ENCODE peak calls at places on chromosome 11, in eight cellular contexts. B is sigmoid colon; W is right atrium auricular region; X is CD8-positive, alpha-beta T cell; I is fibroblast of lung; F is pancreas; C is AG04450; Z is ovary. N is an unnamed sample.

GRCh38 chr11:105489431-105489830 is 120.4 kb upstream of the GRIA4 start:
- DNase-seq in B (no peak), F (no peak), I (peak), Z (no peak), X (no peak), C (no peak), W (no peak), N (peak)

GRCh38 chr11:40384991-40385390 is 1074.5 kb downstream of the LRRC4C start:
- DNase-seq in B (no peak), I (peak), X (no peak), C (no peak), W (no peak), F (no peak), Z (no peak), N (no peak)

GRCh38 chr11:134524876-134525845 is 113.1 kb upstream of the B3GAT1 start:
- DNase-seq in C (no peak), W (no peak), Z (no peak), B (peak), I (no peak), X (no peak), F (no peak), N (no peak)

GRCh38 chr11:20355221-20356219 is 8.0 kb upstream of the HTATIP2 start:
- DNase-seq in W (no peak), C (no peak), F (no peak), I (peak), B (no peak), X (peak), Z (no peak), N (peak)

GRCh38 chr11:125287467-125288232 is 123.1 kb downstream of the PKNOX2 start:
- DNase-seq in W (no peak), C (no peak), Z (peak), X (no peak), B (peak), F (no peak), I (peak), N (peak)

GRCh38 chr11:63840356-63841060 is 1.6 kb downstream of the MARK2 start:
- DNase-seq in C (no peak), Z (no peak), F (no peak), I (no peak), W (no peak), B (no peak), X (no peak), N (peak)

GRCh38 chr11:91299980-91300379 is 924.6 kb upstream of the FAT3 start:
- DNase-seq in W (no peak), C (no peak), X (no peak), B (no peak), I (peak), Z (no peak), F (no peak), N (no peak)

GRCh38 chr11:69234740-69235710 is 58.9 kb upstream of the MYEOV start:
- DNase-seq in Z (no peak), C (no peak), W (peak), B (peak), X (no peak), F (no peak), I (no peak), N (no peak)

GRCh38 chr11:44568706-44569473 is 3.4 kb downstream of the CD82 start:
- DNase-seq in X (peak), C (peak), F (peak), Z (peak), W (peak), B (peak), I (peak), N (peak)

GRCh38 chr11:76835030-76835429 is 25.7 kb upstream of the ACER3 start:
- DNase-seq in W (no peak), F (no peak), Z (no peak), C (no peak), B (no peak), I (no peak), X (no peak), N (no peak)

GRCh38 chr11:12625438-12626071 is 48.7 kb upstream of the TEAD1 start:
- DNase-seq in B (no peak), Z (no peak), C (peak), W (no peak), I (peak), F (no peak), X (no peak), N (peak)

GRCh38 chr11:2708757-2709281 is 9.0 kb upstream of the KCNQ1OT1 start:
- DNase-seq in Z (peak), C (peak), X (no peak), I (peak), W (no peak), F (no peak), B (peak), N (peak)

GRCh38 chr11:126229782-126230540 is 18.4 kb downstream of the FAM118B start:
- DNase-seq in B (no peak), X (no peak), W (no peak), Z (no peak), C (peak), I (peak), F (no peak), N (peak)

GRCh38 chr11:102267602-102268001 is 49.7 kb upstream of the BIRC3 start:
- DNase-seq in I (peak), F (no peak), W (no peak), X (no peak), Z (no peak), C (no peak), B (no peak), N (peak)

GRCh38 chr11:131764126-131764525 is 393.7 kb downstream of the NTM start:
- DNase-seq in X (no peak), C (no peak), W (no peak), F (no peak), I (no peak), Z (no peak), B (no peak), N (no peak)

GRCh38 chr11:79466411-79466810 is 25.6 kb upstream of the TENM4 start:
- DNase-seq in I (peak), W (no peak), C (peak), X (no peak), F (no peak), Z (no peak), B (no peak), N (peak)

GRCh38 chr11:67351275-67352005 is 1.9 kb downstream of the POLD4 start:
- DNase-seq in X (peak), W (no peak), Z (peak), I (peak), C (peak), F (peak), B (peak), N (peak)

GRCh38 chr11:8698917-8699441 is 16.4 kb downstream of the RPL27A start:
- DNase-seq in Z (no peak), W (no peak), C (no peak), F (no peak), B (peak), I (no peak), X (no peak), N (no peak)

GRCh38 chr11:2197771-2198520 is 26.3 kb upstream of the TH start:
- DNase-seq in Z (no peak), I (no peak), C (no peak), W (no peak), B (no peak), X (peak), F (no peak), N (no peak)

GRCh38 chr11:68976563-68976962 is 4.2 kb downstream of the MRGPRD start:
- DNase-seq in F (no peak), X (no peak), Z (no peak), B (peak), C (no peak), W (no peak), I (peak), N (peak)

GRCh38 chr11:35419713-35420333 is 465 bp upstream of the SLC1A2 start:
- DNase-seq in B (no peak), I (no peak), W (no peak), X (no peak), Z (no peak), F (no peak), C (no peak), N (no peak)

GRCh38 chr11:18352581-18352980 is 30.2 kb downstream of the GTF2H1 start:
- DNase-seq in B (no peak), W (no peak), X (no peak), Z (no peak), F (no peak), I (no peak), C (no peak), N (peak)

GRCh38 chr11:1988667-1989317 is 8.8 kb downstream of the H19 start:
- DNase-seq in F (no peak), I (no peak), W (peak), X (no peak), Z (peak), B (peak), C (no peak), N (no peak)

GRCh38 chr11:2268911-2269600 is 1.3 kb downstream of the ASCL2 start:
- DNase-seq in F (peak), I (peak), C (no peak), X (peak), Z (peak), W (peak), B (no peak), N (peak)

GRCh38 chr11:57343825-57344224 is 5.7 kb downstream of the P2RX3 start:
- DNase-seq in W (no peak), B (no peak), C (no peak), Z (no peak), F (no peak), I (no peak), X (no peak), N (no peak)

GRCh38 chr11:86798988-86799387 is 1.4 kb upstream of the PRSS23 start:
- DNase-seq in F (no peak), X (no peak), B (no peak), W (no peak), Z (no peak), C (peak), I (peak), N (peak)

GRCh38 chr11:98940913-98941312 is 79.8 kb upstream of the CNTN5 start:
- DNase-seq in X (no peak), W (no peak), B (no peak), F (no peak), Z (no peak), C (no peak), I (no peak), N (no peak)

GRCh38 chr11:12091957-12092558 is 18.3 kb upstream of the MICAL2 start:
- DNase-seq in Z (no peak), B (no peak), X (no peak), C (no peak), I (no peak), F (no peak), W (no peak), N (no peak)

DNA sequence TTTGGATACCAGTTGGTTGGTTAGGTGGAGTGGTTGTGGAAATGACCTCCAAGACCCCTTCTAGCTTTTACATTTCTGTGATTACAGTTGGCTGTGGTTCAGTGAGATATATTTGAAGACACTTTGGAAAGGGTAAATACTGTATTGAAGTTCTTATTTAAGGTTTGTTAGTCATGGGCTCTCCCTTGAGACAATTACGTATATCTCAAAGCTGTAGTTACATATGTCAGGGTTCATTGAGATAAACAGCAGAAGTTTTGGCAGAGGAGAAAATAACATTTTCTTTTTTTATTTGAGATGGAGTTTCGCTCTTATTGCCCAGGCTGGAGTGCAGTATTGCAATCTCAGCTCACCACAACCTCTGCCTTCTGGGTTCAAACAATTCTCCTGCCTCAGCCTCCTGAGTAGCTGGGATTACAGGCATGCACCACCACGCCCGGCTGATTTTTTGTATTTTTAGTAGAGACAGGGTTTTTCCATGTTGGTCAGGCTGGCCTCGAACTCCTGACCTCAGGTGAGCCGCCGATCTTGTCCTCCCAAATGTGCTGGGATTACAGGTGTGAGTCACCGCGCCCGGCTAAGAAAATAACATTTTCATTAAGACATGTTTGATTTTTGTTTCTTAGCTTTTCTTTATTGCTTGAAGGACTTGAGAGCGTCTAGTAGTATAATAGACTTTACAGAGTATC is 1.9 kb downstream of the RNF121 start:
- DNase-seq in X (no peak), W (no peak), I (no peak), F (no peak), C (no peak), Z (no peak), B (no peak), N (peak)
- H3K4me3 ChIP-seq in X (no peak), W (no peak), I (peak), F (no peak), C (no peak), Z (no peak), B (no peak), N (peak)

DNA sequence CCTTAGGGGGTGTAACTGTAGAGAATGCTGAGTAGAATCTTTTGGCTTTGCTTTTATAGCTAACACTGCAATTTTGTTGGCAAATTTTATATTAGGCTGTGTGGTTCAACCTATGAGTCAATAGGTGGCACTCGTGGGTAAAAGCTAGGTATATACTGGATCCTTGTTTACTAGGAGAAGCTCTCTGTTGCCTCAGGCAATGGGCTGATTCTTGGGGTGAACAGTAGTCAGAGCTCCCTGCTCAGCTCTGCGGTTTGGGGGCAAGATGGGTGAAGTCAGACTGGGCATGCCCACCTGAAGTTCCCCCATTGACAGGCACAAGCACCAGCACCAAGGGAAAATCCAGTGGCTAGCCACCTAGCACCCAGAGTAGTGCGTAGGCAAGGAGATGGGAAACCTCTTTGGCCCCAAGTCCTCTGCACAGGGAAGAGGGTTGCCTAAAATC is 238.7 kb downstream of the FAM181B start:
- DNase-seq in B (no peak), X (no peak), C (no peak), F (no peak), W (no peak), I (no peak), Z (no peak), N (no peak)
- TF ChIP-seq CTCF in B (no peak), X (no peak), C (peak), F (no peak), W (no peak), I (no peak), Z (no peak), N (no peak)

DNA sequence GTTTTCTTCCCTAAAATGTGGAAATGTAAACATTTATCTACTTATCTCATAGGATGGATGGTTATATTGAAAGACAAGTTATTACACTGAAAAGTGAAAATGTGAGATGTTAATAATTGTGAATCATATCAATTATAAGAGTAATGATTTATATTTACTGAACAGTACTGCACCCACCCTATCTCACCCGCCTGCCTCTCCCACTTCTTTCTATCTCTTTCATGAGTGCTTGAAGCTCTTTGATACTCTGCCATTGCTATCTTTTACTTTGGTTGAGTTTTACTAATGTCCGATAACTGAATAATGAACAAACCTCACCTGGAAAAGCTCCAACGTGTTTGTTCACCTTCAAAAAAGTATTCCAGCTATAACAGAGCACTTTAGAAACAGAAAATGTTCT is 263.0 kb upstream of the UBASH3B start:
- DNase-seq in F (no peak), I (no peak), C (no peak), B (no peak), X (no peak), Z (no peak), W (no peak), N (no peak)
- H3K4me3 ChIP-seq in F (no peak), I (no peak), C (no peak), B (no peak), X (no peak), Z (no peak), W (no peak), N (no peak)

GRCh38 chr11:14973621-14974020 is 1.5 kb upstream of the CALCA start:
- DNase-seq in B (peak), W (no peak), Z (no peak), F (no peak), C (no peak), X (no peak), I (peak), N (peak)
- TF ChIP-seq CTCF in B (no peak), W (no peak), Z (no peak), F (no peak), C (no peak), X (no peak), I (no peak), N (no peak)

DNA sequence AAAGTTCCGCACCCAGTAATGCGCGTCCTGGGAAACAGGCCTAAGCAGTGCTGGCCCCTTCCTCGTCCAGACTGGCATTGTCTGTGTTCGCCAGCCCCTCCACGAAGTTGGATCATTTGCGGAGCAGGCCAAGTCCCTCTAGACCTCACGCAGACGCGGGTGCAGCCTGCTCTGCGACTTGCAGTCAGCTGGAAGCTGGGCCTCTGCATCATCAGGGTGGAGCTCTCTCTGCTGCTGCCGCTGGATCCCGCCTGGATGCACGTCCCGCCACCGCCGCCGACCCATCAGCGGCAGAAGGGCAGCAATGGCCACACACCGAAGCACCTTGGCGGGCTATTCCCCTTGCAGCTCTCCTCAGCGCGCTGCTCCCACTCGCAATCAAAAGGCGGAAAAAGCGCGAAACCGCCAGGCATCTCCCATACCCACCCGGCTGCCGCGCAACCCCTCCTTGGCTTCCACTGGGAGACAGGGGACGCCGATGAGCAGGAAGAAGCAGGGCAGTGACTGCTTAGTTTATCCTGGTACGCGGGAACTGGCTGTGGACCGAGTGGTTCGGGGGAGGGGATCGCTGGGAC is 34.1 kb upstream of the GLYATL1 start:
- DNase-seq in C (no peak), Z (no peak), B (no peak), F (no peak), X (no peak), W (peak), I (peak), N (peak)
- H3K4me3 ChIP-seq in C (peak), Z (no peak), B (peak), F (no peak), X (no peak), W (peak), I (peak), N (peak)

DNA sequence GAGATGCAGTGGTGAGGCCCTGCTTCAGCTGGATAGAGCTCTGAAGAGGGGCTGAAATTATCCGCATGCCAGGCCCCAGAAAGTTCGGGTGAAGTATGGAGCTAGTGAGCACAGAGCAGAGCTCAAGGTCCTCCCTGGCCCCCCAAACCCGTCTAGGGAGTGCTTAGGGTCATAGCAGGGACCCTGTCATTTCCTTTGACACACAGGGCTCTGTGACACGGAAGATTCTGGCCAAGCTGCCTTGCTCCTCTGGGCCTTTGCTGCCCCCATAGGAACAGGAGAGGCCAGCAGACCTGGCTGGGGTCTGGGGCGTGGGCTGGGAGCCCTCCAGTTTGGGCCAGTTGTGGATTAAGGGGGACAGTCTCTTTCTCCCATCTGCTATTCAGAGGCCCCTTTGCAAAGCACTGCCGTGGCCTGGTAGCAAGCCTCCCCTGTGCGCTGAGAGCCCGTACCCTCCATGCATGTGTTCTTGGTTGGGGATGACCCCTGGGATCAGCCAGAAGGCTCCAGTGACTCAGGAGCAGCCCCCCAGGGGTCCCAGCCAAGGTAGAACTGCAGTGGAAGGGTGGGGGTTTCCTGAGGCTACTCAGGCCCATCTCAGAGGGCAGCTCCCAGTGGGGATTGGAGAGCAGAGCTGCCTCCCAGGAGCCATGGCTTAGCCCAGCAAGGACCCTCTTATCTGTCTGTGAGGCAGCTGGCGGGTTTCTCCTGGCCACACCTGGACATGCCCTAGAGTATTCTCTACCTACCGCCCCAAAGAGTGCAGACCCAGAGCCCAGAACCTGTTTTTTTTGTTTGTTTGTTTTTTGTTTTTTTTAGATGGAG is 42.3 kb downstream of the RNF141 start:
- DNase-seq in Z (no peak), W (peak), I (no peak), F (no peak), X (no peak), C (no peak), B (no peak), N (no peak)
- TF ChIP-seq CTCF in Z (no peak), W (no peak), I (no peak), F (no peak), X (no peak), C (no peak), B (no peak), N (no peak)

GRCh38 chr11:61885166-61885778 is 6.1 kb downstream of the FADS3 start:
- DNase-seq in I (no peak), W (no peak), B (no peak), Z (no peak), F (no peak), C (no peak), X (no peak), N (no peak)
- H3K4me3 ChIP-seq in I (no peak), W (no peak), B (no peak), Z (no peak), F (no peak), C (no peak), X (no peak), N (no peak)